ENCODE peak calls at places on chromosomes 4 and X, in four cellular contexts. T is stimulated activated CD8-positive, alpha-beta memory T cell treated with anti-CD3 and anti-CD28 coated beads, Interleukin-4, amount 100 ng/mL, for 1 hour; G is epithelial cell of esophagus; X is stimulated activated CD4-positive, alpha-beta T cell treated with anti-CD3 and anti-CD28 coated beads, TNF-alpha, amount 100 ng/mL, for 4 hours. P is an unnamed sample.
A peak's percentile ranks its signal among the peaks of the same experiment; 100 is the strongest.

GRCh38 chr4:5782829-5783476 is 72.0 kb downstream of the EVC start:
- DNase-seq in T (no peak), G (no peak), X (no peak), P (no peak)

GRCh38 chr4:76658231-76659102 is 223.4 kb downstream of the SHROOM3 start:
- DNase-seq in T (no peak), G (peak; percentile 71), X (no peak), P (no peak)

GRCh38 chr4:22462693-22463092 is 53.2 kb downstream of the ADGRA3 start:
- DNase-seq in T (no peak), G (no peak), X (no peak), P (no peak)

GRCh38 chr4:169649545-169650226 is 29.3 kb downstream of the CLCN3 start:
- DNase-seq in T (no peak), G (no peak), X (no peak), P (no peak)

GRCh38 chrX:106894978-106895452 is 8.1 kb downstream of the RIPPLY1 start:
- DNase-seq in T (no peak), G (peak; percentile 73), X (no peak), P (no peak)

GRCh38 chrX:46762963-46763362 is 4.0 kb upstream of the SLC9A7 start:
- DNase-seq in T (no peak), G (no peak), X (no peak), P (no peak)

GRCh38 chrX:12955882-12956703 is 18.8 kb upstream of the TMSB4X start:
- DNase-seq in T (no peak), G (peak; percentile 62), X (no peak), P (no peak)

GRCh38 chr4:121977251-121978168 is 25.6 kb upstream of the TRPC3 start:
- DNase-seq in T (no peak), G (peak; percentile 50), X (no peak), P (no peak)

GRCh38 chr4:60683953-60684352 is 516.2 kb upstream of the ADGRL3 start:
- DNase-seq in T (no peak), G (peak; percentile 20), X (no peak), P (no peak)

P was measured in naive thymus-derived CD8-positive, alpha-beta T cell.